ENCODE peak calls at places on chromosomes 12 and 14, in nine cellular contexts. One of them, this sample, is unnamed.

GRCh38 chr12:75656210-75656609 is 144.8 kb upstream of the KRR1 start:
- DNase-seq in neural crest cell: no peak
- DNase-seq in glutamatergic neuron: no peak
- DNase-seq in HCT116: no peak
- DNase-seq in A549: no peak
- DNase-seq in LNCaP clone FGC: no peak
- DNase-seq in mucosa of descending colon: no peak
- DNase-seq in activated CD8-positive, alpha-beta T cell treated with anti-CD3 and anti-CD28 coated beads for 36 hours: no peak
- DNase-seq in psoas muscle: no peak
- DNase-seq in this sample: no peak

GRCh38 chr12:1937481-1938224 is 19.2 kb upstream of the CACNA2D4 start:
- DNase-seq in neural crest cell: no peak
- DNase-seq in glutamatergic neuron: no peak
- DNase-seq in HCT116: no peak
- DNase-seq in A549: no peak
- DNase-seq in LNCaP clone FGC: no peak
- DNase-seq in mucosa of descending colon: no peak
- DNase-seq in activated CD8-positive, alpha-beta T cell treated with anti-CD3 and anti-CD28 coated beads for 36 hours: no peak
- DNase-seq in psoas muscle: no peak
- DNase-seq in this sample: no peak

GRCh38 chr12:81450920-81451739 is 308.0 kb downstream of the PPFIA2 start:
- DNase-seq in neural crest cell: peak; percentile 40
- DNase-seq in glutamatergic neuron: peak; percentile 42
- DNase-seq in HCT116: peak; percentile 76
- DNase-seq in A549: peak; percentile 79
- DNase-seq in LNCaP clone FGC: peak; percentile 72
- DNase-seq in mucosa of descending colon: no peak
- DNase-seq in activated CD8-positive, alpha-beta T cell treated with anti-CD3 and anti-CD28 coated beads for 36 hours: no peak
- DNase-seq in psoas muscle: no peak
- DNase-seq in this sample: no peak

GRCh38 chr14:68865542-68865941 is 72.7 kb upstream of the ZFP36L1 start:
- DNase-seq in neural crest cell: no peak
- DNase-seq in glutamatergic neuron: no peak
- DNase-seq in HCT116: no peak
- DNase-seq in A549: no peak
- DNase-seq in LNCaP clone FGC: no peak
- DNase-seq in mucosa of descending colon: no peak
- DNase-seq in activated CD8-positive, alpha-beta T cell treated with anti-CD3 and anti-CD28 coated beads for 36 hours: no peak
- DNase-seq in psoas muscle: no peak
- DNase-seq in this sample: no peak

GRCh38 chr12:11768233-11768965 is 118.9 kb downstream of the ETV6 start:
- DNase-seq in neural crest cell: no peak
- DNase-seq in glutamatergic neuron: no peak
- DNase-seq in HCT116: no peak
- DNase-seq in A549: no peak
- DNase-seq in LNCaP clone FGC: no peak
- DNase-seq in mucosa of descending colon: no peak
- DNase-seq in activated CD8-positive, alpha-beta T cell treated with anti-CD3 and anti-CD28 coated beads for 36 hours: no peak
- DNase-seq in psoas muscle: no peak
- DNase-seq in this sample: no peak

GRCh38 chr12:114812858-114813761 is 129.1 kb upstream of the TBX3 start:
- DNase-seq in neural crest cell: no peak
- DNase-seq in glutamatergic neuron: no peak
- DNase-seq in HCT116: no peak
- DNase-seq in A549: peak; percentile 43
- DNase-seq in LNCaP clone FGC: peak; percentile 75
- DNase-seq in mucosa of descending colon: no peak
- DNase-seq in activated CD8-positive, alpha-beta T cell treated with anti-CD3 and anti-CD28 coated beads for 36 hours: no peak
- DNase-seq in psoas muscle: no peak
- DNase-seq in this sample: no peak

GRCh38 chr14:94120667-94121335 is 8.6 kb downstream of the IFI27L2 start:
- DNase-seq in neural crest cell: no peak
- DNase-seq in glutamatergic neuron: no peak
- DNase-seq in HCT116: no peak
- DNase-seq in A549: no peak
- DNase-seq in LNCaP clone FGC: no peak
- DNase-seq in mucosa of descending colon: no peak
- DNase-seq in activated CD8-positive, alpha-beta T cell treated with anti-CD3 and anti-CD28 coated beads for 36 hours: no peak
- DNase-seq in psoas muscle: no peak
- DNase-seq in this sample: no peak

GRCh38 chr14:104179564-104180129 is 41.3 kb downstream of the KIF26A start:
- DNase-seq in neural crest cell: no peak
- DNase-seq in glutamatergic neuron: no peak
- DNase-seq in HCT116: no peak
- DNase-seq in A549: no peak
- DNase-seq in LNCaP clone FGC: no peak
- DNase-seq in mucosa of descending colon: no peak
- DNase-seq in activated CD8-positive, alpha-beta T cell treated with anti-CD3 and anti-CD28 coated beads for 36 hours: no peak
- DNase-seq in psoas muscle: no peak
- DNase-seq in this sample: no peak

GRCh38 chr14:103314496-103315277 is 19.4 kb upstream of the EIF5 start:
- DNase-seq in neural crest cell: no peak
- DNase-seq in glutamatergic neuron: no peak
- DNase-seq in HCT116: no peak
- DNase-seq in A549: no peak
- DNase-seq in LNCaP clone FGC: no peak
- DNase-seq in mucosa of descending colon: no peak
- DNase-seq in activated CD8-positive, alpha-beta T cell treated with anti-CD3 and anti-CD28 coated beads for 36 hours: no peak
- DNase-seq in psoas muscle: no peak
- DNase-seq in this sample: no peak

GRCh38 chr12:104796475-104796862 is 161.6 kb downstream of the SLC41A2 start:
- DNase-seq in neural crest cell: no peak
- DNase-seq in glutamatergic neuron: no peak
- DNase-seq in HCT116: no peak
- DNase-seq in A549: no peak
- DNase-seq in LNCaP clone FGC: no peak
- DNase-seq in mucosa of descending colon: no peak
- DNase-seq in activated CD8-positive, alpha-beta T cell treated with anti-CD3 and anti-CD28 coated beads for 36 hours: no peak
- DNase-seq in psoas muscle: no peak
- DNase-seq in this sample: no peak

GRCh38 chr14:101073598-101073965 is 170.1 kb upstream of the RTL1 start:
- DNase-seq in neural crest cell: no peak
- DNase-seq in glutamatergic neuron: no peak
- DNase-seq in HCT116: no peak
- DNase-seq in A549: no peak
- DNase-seq in LNCaP clone FGC: no peak
- DNase-seq in mucosa of descending colon: no peak
- DNase-seq in activated CD8-positive, alpha-beta T cell treated with anti-CD3 and anti-CD28 coated beads for 36 hours: no peak
- DNase-seq in psoas muscle: no peak
- DNase-seq in this sample: no peak

DNA sequence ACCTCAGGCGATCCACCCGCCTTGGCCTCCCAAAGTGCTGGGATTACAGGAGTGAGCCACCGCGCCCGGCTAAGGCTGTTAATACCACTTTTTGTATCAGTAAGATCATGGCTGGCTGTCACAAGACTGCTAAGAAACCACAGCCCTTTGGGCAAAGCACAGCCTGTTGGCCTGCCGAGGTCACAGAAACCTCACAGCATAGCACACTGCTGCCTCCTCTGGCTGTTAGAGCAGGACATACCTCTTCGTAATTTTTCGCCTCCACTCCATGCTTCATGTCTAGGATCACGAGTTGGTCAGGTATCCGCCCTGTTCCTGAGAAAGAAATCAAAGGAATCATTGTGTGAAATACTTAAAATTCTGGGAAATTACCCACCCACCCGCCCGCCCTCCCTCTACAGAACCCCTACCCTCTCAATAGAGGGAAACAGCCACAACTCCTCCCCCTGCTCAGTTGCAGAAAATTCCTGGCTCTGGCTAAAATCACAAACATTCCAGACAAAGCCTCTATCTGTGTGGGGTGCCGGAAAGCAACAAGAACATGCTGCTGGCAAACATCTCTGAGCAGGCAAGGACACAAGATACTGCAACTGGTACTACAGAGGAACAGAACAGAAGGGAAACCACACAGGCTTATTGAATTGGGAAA is 20.7 kb upstream of the NEK9 start:
- DNase-seq in neural crest cell: peak; percentile 40
- DNase-seq in glutamatergic neuron: peak; percentile 29
- DNase-seq in HCT116: no peak
- DNase-seq in A549: peak; percentile 31
- DNase-seq in LNCaP clone FGC: no peak
- DNase-seq in mucosa of descending colon: peak; percentile 65
- DNase-seq in activated CD8-positive, alpha-beta T cell treated with anti-CD3 and anti-CD28 coated beads for 36 hours: peak; percentile 47
- DNase-seq in psoas muscle: peak; percentile 76
- DNase-seq in this sample: peak; percentile 77
- TF ChIP-seq CTCF in neural crest cell: peak; percentile 46
- TF ChIP-seq CTCF in glutamatergic neuron: no peak
- TF ChIP-seq CTCF in HCT116: peak; percentile 13
- TF ChIP-seq CTCF in A549: no peak
- TF ChIP-seq CTCF in LNCaP clone FGC: no peak
- TF ChIP-seq CTCF in mucosa of descending colon: peak; percentile 7
- TF ChIP-seq CTCF in activated CD8-positive, alpha-beta T cell treated with anti-CD3 and anti-CD28 coated beads for 36 hours: no peak
- TF ChIP-seq CTCF in psoas muscle: peak; percentile 27
- TF ChIP-seq CTCF in this sample: peak; percentile 43

GRCh38 chr14:24315243-24315806 is 4.0 kb downstream of the LTB4R start:
- DNase-seq in neural crest cell: no peak
- DNase-seq in glutamatergic neuron: no peak
- DNase-seq in HCT116: no peak
- DNase-seq in A549: no peak
- DNase-seq in LNCaP clone FGC: no peak
- DNase-seq in mucosa of descending colon: no peak
- DNase-seq in activated CD8-positive, alpha-beta T cell treated with anti-CD3 and anti-CD28 coated beads for 36 hours: no peak
- DNase-seq in psoas muscle: no peak
- DNase-seq in this sample: no peak

GRCh38 chr14:24314377-24315193 is 3.3 kb downstream of the LTB4R start:
- DNase-seq in neural crest cell: no peak
- DNase-seq in glutamatergic neuron: no peak
- DNase-seq in HCT116: no peak
- DNase-seq in A549: no peak
- DNase-seq in LNCaP clone FGC: no peak
- DNase-seq in mucosa of descending colon: no peak
- DNase-seq in activated CD8-positive, alpha-beta T cell treated with anti-CD3 and anti-CD28 coated beads for 36 hours: no peak
- DNase-seq in psoas muscle: peak; percentile 53
- DNase-seq in this sample: no peak

GRCh38 chr14:24316597-24316950 is 5.3 kb downstream of the LTB4R start:
- DNase-seq in neural crest cell: no peak
- DNase-seq in glutamatergic neuron: no peak
- DNase-seq in HCT116: no peak
- DNase-seq in A549: no peak
- DNase-seq in LNCaP clone FGC: no peak
- DNase-seq in mucosa of descending colon: no peak
- DNase-seq in activated CD8-positive, alpha-beta T cell treated with anti-CD3 and anti-CD28 coated beads for 36 hours: no peak
- DNase-seq in psoas muscle: no peak
- DNase-seq in this sample: no peak

GRCh38 chr14:24317141-24317927 is 6.0 kb downstream of the LTB4R start:
- DNase-seq in neural crest cell: no peak
- DNase-seq in glutamatergic neuron: no peak
- DNase-seq in HCT116: no peak
- DNase-seq in A549: no peak
- DNase-seq in LNCaP clone FGC: no peak
- DNase-seq in mucosa of descending colon: no peak
- DNase-seq in activated CD8-positive, alpha-beta T cell treated with anti-CD3 and anti-CD28 coated beads for 36 hours: no peak
- DNase-seq in psoas muscle: no peak
- DNase-seq in this sample: no peak

GRCh38 chr14:24315807-24316596 is 4.7 kb downstream of the LTB4R start:
- DNase-seq in neural crest cell: no peak
- DNase-seq in glutamatergic neuron: peak; percentile 31
- DNase-seq in HCT116: no peak
- DNase-seq in A549: no peak
- DNase-seq in LNCaP clone FGC: no peak
- DNase-seq in mucosa of descending colon: peak; percentile 84
- DNase-seq in activated CD8-positive, alpha-beta T cell treated with anti-CD3 and anti-CD28 coated beads for 36 hours: no peak
- DNase-seq in psoas muscle: peak; percentile 76
- DNase-seq in this sample: no peak
- TF ChIP-seq CTCF in neural crest cell: no peak
- TF ChIP-seq CTCF in glutamatergic neuron: no peak
- TF ChIP-seq CTCF in HCT116: no peak
- TF ChIP-seq CTCF in A549: no peak
- TF ChIP-seq CTCF in LNCaP clone FGC: no peak
- TF ChIP-seq CTCF in mucosa of descending colon: peak; percentile 18
- TF ChIP-seq CTCF in activated CD8-positive, alpha-beta T cell treated with anti-CD3 and anti-CD28 coated beads for 36 hours: no peak
- TF ChIP-seq CTCF in psoas muscle: peak; percentile 32
- TF ChIP-seq CTCF in this sample: no peak

DNA sequence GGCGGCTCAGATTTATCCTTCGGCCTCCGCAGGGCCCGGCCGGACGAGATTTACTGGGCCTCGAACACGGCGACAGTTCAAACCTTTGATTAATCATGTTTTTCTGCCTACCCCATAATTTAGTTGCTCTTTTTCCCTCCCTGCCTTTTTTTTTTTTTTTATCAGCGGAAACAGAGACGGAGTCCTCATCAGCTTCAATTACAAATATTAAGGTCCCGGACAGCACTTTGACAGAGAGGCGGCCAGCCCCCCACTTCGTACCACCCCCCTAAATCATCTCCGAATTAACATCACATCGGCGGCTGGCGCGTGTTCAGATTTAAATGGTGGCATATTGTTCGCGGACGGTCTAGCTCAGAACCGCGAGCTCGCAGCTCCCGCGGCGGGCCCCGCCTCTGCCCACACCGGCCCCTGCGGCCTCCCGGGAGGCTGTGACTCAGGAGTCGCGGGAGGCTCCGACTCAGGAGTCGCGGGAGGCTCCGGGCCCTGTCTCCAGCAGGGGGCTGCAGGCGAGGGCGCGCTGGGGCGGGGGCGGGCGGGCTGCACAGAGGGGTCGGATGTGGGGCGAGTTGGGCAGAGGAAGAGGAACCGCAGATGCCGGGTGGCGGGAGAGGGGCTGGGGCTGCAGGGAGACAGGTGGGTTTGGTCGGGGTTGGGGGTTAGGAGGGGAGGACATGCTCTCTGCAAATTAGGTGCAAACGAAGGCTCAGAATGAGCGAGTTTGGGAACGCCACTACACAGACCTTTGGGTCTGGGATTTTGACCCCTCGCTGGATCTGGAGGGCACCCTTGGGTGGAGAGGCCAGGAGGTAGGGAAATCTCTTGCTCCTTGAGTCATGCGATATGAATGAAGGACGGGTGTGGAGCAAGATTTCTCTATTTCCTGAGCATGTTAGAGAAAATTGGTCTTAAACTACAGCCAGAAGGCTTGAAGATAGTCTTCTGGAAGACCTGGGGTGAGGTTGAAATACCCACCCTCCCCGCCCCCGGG is 19.6 kb upstream of the ATP5MC2 start:
- DNase-seq in neural crest cell: peak; percentile 45
- DNase-seq in glutamatergic neuron: peak; percentile 74
- DNase-seq in HCT116: peak; percentile 36
- DNase-seq in A549: peak; percentile 29
- DNase-seq in LNCaP clone FGC: no peak
- DNase-seq in mucosa of descending colon: no peak
- DNase-seq in activated CD8-positive, alpha-beta T cell treated with anti-CD3 and anti-CD28 coated beads for 36 hours: peak; percentile 59
- DNase-seq in psoas muscle: peak; percentile 53
- DNase-seq in this sample: no peak
- TF ChIP-seq CTCF in neural crest cell: peak; percentile 45
- TF ChIP-seq CTCF in glutamatergic neuron: peak; percentile 37
- TF ChIP-seq CTCF in HCT116: peak; percentile 37
- TF ChIP-seq CTCF in A549: no peak
- TF ChIP-seq CTCF in LNCaP clone FGC: no peak
- TF ChIP-seq CTCF in mucosa of descending colon: no peak
- TF ChIP-seq CTCF in activated CD8-positive, alpha-beta T cell treated with anti-CD3 and anti-CD28 coated beads for 36 hours: peak; percentile 23
- TF ChIP-seq CTCF in psoas muscle: no peak
- TF ChIP-seq CTCF in this sample: peak; percentile 20

GRCh38 chr14:71606064-71606463 is 326.2 kb upstream of the RGS6 start:
- DNase-seq in neural crest cell: no peak
- DNase-seq in glutamatergic neuron: no peak
- DNase-seq in HCT116: no peak
- DNase-seq in A549: no peak
- DNase-seq in LNCaP clone FGC: no peak
- DNase-seq in mucosa of descending colon: no peak
- DNase-seq in activated CD8-positive, alpha-beta T cell treated with anti-CD3 and anti-CD28 coated beads for 36 hours: no peak
- DNase-seq in psoas muscle: no peak
- DNase-seq in this sample: no peak
- TF ChIP-seq CTCF in neural crest cell: no peak
- TF ChIP-seq CTCF in glutamatergic neuron: no peak
- TF ChIP-seq CTCF in HCT116: no peak
- TF ChIP-seq CTCF in A549: no peak
- TF ChIP-seq CTCF in LNCaP clone FGC: no peak
- TF ChIP-seq CTCF in mucosa of descending colon: no peak
- TF ChIP-seq CTCF in activated CD8-positive, alpha-beta T cell treated with anti-CD3 and anti-CD28 coated beads for 36 hours: no peak
- TF ChIP-seq CTCF in psoas muscle: no peak
- TF ChIP-seq CTCF in this sample: no peak

This sample was measured in CD14-positive monocyte.